ENCODE peak calls at places on chromosomes 16 and 17, in ten cellular contexts. S is PC-9, C is PC-3, X is SK-N-SH, F is MM.1S, N is GM23248, Y is hepatocyte, U is GM23338, H is OCI-LY7, K is Karpas-422. I is an unnamed sample.

GRCh38 chr16:48025359-48025758 is 130.4 kb downstream of the ABCC12 start:
- DNase-seq in C (no peak), S (peak; percentile 24), N (no peak), U (no peak), X (no peak), K (peak; percentile 69), F (no peak), Y (peak; percentile 13), H (no peak), I (no peak)

GRCh38 chr16:1061769-1062505 is 10.6 kb upstream of the SSTR5 start:
- DNase-seq in N (no peak), U (no peak), Y (no peak), C (no peak), X (no peak), H (no peak), S (no peak), K (no peak), F (no peak), I (no peak)

GRCh38 chr17:7703584-7704574 is 1.1 kb upstream of the EFNB3 start:
- DNase-seq in X (peak; percentile 86), Y (peak; percentile 90), F (no peak), H (peak; percentile 34), U (peak; percentile 98), N (peak; percentile 84), K (peak; percentile 81), C (no peak), S (no peak), I (no peak)

GRCh38 chr17:61410100-61410551 is 10.5 kb downstream of the TBX2 start:
- DNase-seq in U (no peak), Y (no peak), H (no peak), X (peak; percentile 56), N (no peak), F (no peak), K (no peak), C (no peak), S (no peak), I (no peak)

GRCh38 chr17:68391561-68392268 is 65.6 kb downstream of the WIPI1 start:
- DNase-seq in Y (peak; percentile 57), K (no peak), N (peak; percentile 38), C (no peak), S (no peak), H (no peak), U (no peak), F (no peak), X (no peak), I (no peak)

GRCh38 chr16:28534542-28535373 is 4.0 kb downstream of the NUPR1 start:
- DNase-seq in U (no peak), Y (no peak), F (no peak), C (no peak), N (peak; percentile 75), S (no peak), H (no peak), K (peak; percentile 34), X (no peak), I (no peak)

GRCh38 chr16:10625595-10626357 is 45.4 kb upstream of the EMP2 start:
- DNase-seq in S (no peak), N (peak; percentile 12), H (no peak), F (peak; percentile 9), Y (peak; percentile 24), U (no peak), X (no peak), C (peak; percentile 60), K (no peak), I (no peak)

GRCh38 chr16:48087639-48088038 is 68.2 kb downstream of the ABCC12 start:
- DNase-seq in S (no peak), N (no peak), F (no peak), K (no peak), Y (no peak), H (no peak), C (no peak), X (no peak), U (no peak), I (no peak)

GRCh38 chr17:77366558-77367245 is 225.9 kb downstream of the SEC14L1 start:
- DNase-seq in C (no peak), Y (peak; percentile 76), N (peak; percentile 76), H (peak; percentile 48), X (peak; percentile 40), S (no peak), K (no peak), F (peak; percentile 83), U (no peak), I (no peak)

GRCh38 chr17:65783845-65784334 is 222.4 kb upstream of the AXIN2 start:
- DNase-seq in C (peak; percentile 98), Y (peak; percentile 12), N (peak; percentile 87), S (peak; percentile 17), H (no peak), U (no peak), X (no peak), F (no peak), K (no peak), I (peak; percentile 76)

GRCh38 chr16:72819345-72819744 is 228.6 kb downstream of the ZFHX3 start:
- DNase-seq in N (peak; percentile 86), F (no peak), X (no peak), C (peak; percentile 75), S (no peak), H (no peak), U (no peak), K (no peak), Y (no peak), I (no peak)

GRCh38 chr17:2214887-2215615 is 88.5 kb downstream of the SMG6 start:
- DNase-seq in C (no peak), F (peak; percentile 77), K (peak; percentile 76), S (no peak), U (no peak), H (peak; percentile 31), N (peak; percentile 75), Y (no peak), X (peak; percentile 43), I (no peak)

DNA sequence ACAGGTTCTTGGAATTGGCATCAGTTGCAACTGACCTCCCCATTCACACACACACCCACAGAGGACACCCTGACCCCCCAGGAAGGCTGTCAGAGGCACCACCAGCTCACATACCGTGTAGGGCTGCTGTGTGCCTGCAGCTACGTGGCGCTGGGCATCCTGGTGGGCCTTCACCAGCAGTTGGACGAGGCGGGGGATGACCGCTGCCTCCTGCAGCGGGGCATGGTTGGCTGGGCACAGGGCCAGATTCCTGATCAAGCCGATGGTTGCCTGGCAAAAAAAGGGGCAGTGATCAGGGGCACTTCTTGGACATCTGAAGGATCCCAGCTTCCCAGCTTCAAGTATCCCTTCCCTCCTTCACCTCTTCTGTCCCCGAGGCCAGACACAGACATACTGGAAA is 24.2 kb upstream of the HAP1 start:
- DNase-seq in C (no peak), F (no peak), K (no peak), U (no peak), X (peak; percentile 75), N (no peak), S (no peak), Y (no peak), H (no peak), I (no peak)
- H3K9me2 ChIP-seq in C (no peaks in the 10 kb centered on the region), F (no peaks in the 10 kb centered on the region), K (no peaks in the 10 kb centered on the region), U (no peaks in the 10 kb centered on the region), X (no peaks in the 10 kb centered on the region), N (no peaks in the 10 kb centered on the region), S (no peaks in the 10 kb centered on the region), Y (no peaks in the 10 kb centered on the region), H (no peaks in the 10 kb centered on the region), I (no peaks in the 10 kb centered on the region)

GRCh38 chr17:34714475-34715410 is 135.4 kb downstream of the TMEM132E start:
- DNase-seq in C (no peak), H (no peak), X (no peak), S (no peak), F (no peak), U (no peak), Y (no peak), K (no peak), N (no peak), I (no peak)

GRCh38 chr17:34719569-34719968 is 140.2 kb downstream of the TMEM132E start:
- DNase-seq in F (no peak), H (no peak), Y (no peak), U (no peak), C (no peak), N (no peak), X (no peak), S (no peak), K (no peak), I (no peak)

GRCh38 chr17:34716291-34716690 is 136.9 kb downstream of the TMEM132E start:
- DNase-seq in S (no peak), K (no peak), C (no peak), N (no peak), H (no peak), Y (no peak), U (no peak), X (no peak), F (no peak), I (no peak)

GRCh38 chr17:34715504-34715903 is 136.1 kb downstream of the TMEM132E start:
- DNase-seq in N (no peak), K (no peak), F (no peak), U (no peak), S (no peak), H (no peak), Y (no peak), X (no peak), C (no peak), I (no peak)

DNA sequence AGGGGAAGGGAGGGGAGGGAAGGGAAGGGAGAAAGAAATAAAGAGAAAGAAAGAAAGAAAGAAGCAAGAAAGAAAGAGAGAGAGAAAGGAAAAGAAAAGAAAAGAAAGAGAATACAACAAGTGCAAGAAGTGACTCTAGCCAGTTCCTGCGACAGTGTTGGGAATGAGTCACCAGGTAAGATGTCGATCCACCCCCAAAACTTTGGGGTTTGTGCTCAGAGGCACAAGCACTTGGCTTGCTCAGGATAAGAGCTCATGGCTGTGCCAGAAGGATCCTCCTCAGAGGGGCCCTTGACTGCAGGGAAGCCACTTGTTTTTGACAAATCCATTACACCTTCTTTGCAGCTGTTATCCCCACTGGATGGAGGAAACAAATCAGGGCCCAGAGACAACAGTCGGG is 137.7 kb downstream of the TMEM132E start:
- DNase-seq in U (no peak), F (no peak), S (no peak), K (no peak), C (no peak), N (no peak), Y (no peak), H (no peak), X (no peak), I (no peak)
- H4K20me1 ChIP-seq in U (no peaks in the 10 kb centered on the region), F (no peaks in the 10 kb centered on the region), S (no peaks in the 10 kb centered on the region), K (peaks cover 3% of the 10 kb centered on the region), C (no peaks in the 10 kb centered on the region), N (no peaks in the 10 kb centered on the region), Y (no peaks in the 10 kb centered on the region), H (no peaks in the 10 kb centered on the region), X (no peaks in the 10 kb centered on the region), I (no peaks in the 10 kb centered on the region)

GRCh38 chr16:54411555-54411954 is 125.0 kb upstream of the IRX3 start:
- DNase-seq in Y (no peak), N (no peak), U (peak; percentile 60), H (no peak), F (no peak), S (no peak), C (no peak), K (no peak), X (no peak), I (no peak)
- H3K9me2 ChIP-seq in Y (no peaks in the 10 kb centered on the region), N (no peaks in the 10 kb centered on the region), U (no peaks in the 10 kb centered on the region), H (no peaks in the 10 kb centered on the region), F (no peaks in the 10 kb centered on the region), S (no peaks in the 10 kb centered on the region), C (no peaks in the 10 kb centered on the region), K (no peaks in the 10 kb centered on the region), X (no peaks in the 10 kb centered on the region), I (no peaks in the 10 kb centered on the region)

DNA sequence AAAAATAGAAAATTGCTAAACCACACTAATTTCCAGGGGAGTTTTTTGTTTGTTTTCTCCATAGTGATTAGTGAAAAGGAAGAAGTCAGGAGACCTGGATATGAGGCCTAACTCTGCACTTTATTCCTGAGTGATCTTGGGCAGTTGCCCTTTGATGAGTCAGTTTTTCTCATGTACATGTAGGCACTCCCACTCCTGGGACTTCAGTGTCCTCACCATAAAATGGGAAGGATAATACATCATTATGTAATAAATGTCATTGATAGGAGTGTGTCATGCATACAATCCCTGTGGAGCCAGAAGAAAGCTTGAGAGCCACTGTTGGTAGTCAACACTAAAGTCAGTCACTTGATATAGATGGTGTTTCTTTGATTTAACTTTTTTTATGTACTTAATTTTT is 32.5 kb downstream of the WIPF2 start:
- DNase-seq in U (no peak), C (peak; percentile 89), N (peak; percentile 96), Y (peak; percentile 78), S (no peak), F (no peak), K (no peak), X (no peak), H (no peak), I (peak; percentile 78)
- H4K20me1 ChIP-seq in U (peaks cover 4% of the 10 kb centered on the region), C (peaks cover 4% of the 10 kb centered on the region), N (peaks cover 20% of the 10 kb centered on the region), Y (peaks cover 28% of the 10 kb centered on the region), S (peaks cover 13% of the 10 kb centered on the region), F (no peaks in the 10 kb centered on the region), K (no peaks in the 10 kb centered on the region), X (peaks cover 13% of the 10 kb centered on the region), H (no peaks in the 10 kb centered on the region), I (peaks cover 3% of the 10 kb centered on the region)